ENCODE peak calls at places on chromosomes 11 and 22, in eight cellular contexts. T is stomach, N is SK-N-SH, P is transverse colon, X is A549, K is tibial nerve, U is sigmoid colon, G is suprapubic skin. R is an unnamed sample.
A peak's percentile ranks its signal among the peaks of the same experiment; 100 is the strongest.

GRCh38 chr22:40593460-40594273 is 42.9 kb downstream of the MRTFA start:
- DNase-seq in T (no peak), N (peak; percentile 25), P (no peak), X (no peak), K (no peak), U (no peak), G (no peak), R (peak; percentile 25)

GRCh38 chr11:128582496-128583366 is 4.6 kb downstream of the ETS1 start:
- DNase-seq in T (no peak), N (no peak), P (no peak), X (peak; percentile 39), K (no peak), U (peak; percentile 59), G (no peak), R (no peak)

GRCh38 chr22:20035375-20036084 is 14.6 kb downstream of the TANGO2 start:
- DNase-seq in T (no peak), N (no peak), P (no peak), X (no peak), K (no peak), U (no peak), G (no peak), R (no peak)

GRCh38 chr11:26297179-26297970 is 34.6 kb upstream of the ANO3 start:
- DNase-seq in T (no peak), N (peak; percentile 49), P (no peak), X (peak; percentile 77), K (peak; percentile 70), U (no peak), G (no peak), R (peak; percentile 58)

GRCh38 chr11:33222052-33222451 is 35.1 kb upstream of the HIPK3 start:
- DNase-seq in T (no peak), N (no peak), P (no peak), X (no peak), K (no peak), U (no peak), G (no peak), R (no peak)

GRCh38 chr11:75781296-75781695 is 12.7 kb downstream of the DGAT2 start:
- DNase-seq in T (no peak), N (no peak), P (no peak), X (no peak), K (no peak), U (no peak), G (no peak), R (no peak)

GRCh38 chr11:1837171-1838076 is 1.4 kb upstream of the TNNI2 start:
- DNase-seq in T (peak; percentile 62), N (peak; percentile 97), P (peak; percentile 76), X (peak; percentile 59), K (peak; percentile 40), U (peak; percentile 82), G (no peak), R (peak; percentile 45)

GRCh38 chr11:80297808-80298460 is 857.1 kb upstream of the TENM4 start:
- DNase-seq in T (no peak), N (no peak), P (no peak), X (peak; percentile 13), K (no peak), U (no peak), G (no peak), R (no peak)

GRCh38 chr22:38023045-38023444 is 34.2 kb upstream of the PICK1 start:
- DNase-seq in T (no peak), N (no peak), P (no peak), X (no peak), K (no peak), U (no peak), G (no peak), R (no peak)

GRCh38 chr11:92300871-92301270 is 76.3 kb downstream of the FAT3 start:
- DNase-seq in T (no peak), N (no peak), P (no peak), X (no peak), K (no peak), U (no peak), G (no peak), R (no peak)

GRCh38 chr11:92298238-92298565 is 73.6 kb downstream of the FAT3 start:
- DNase-seq in T (no peak), N (no peak), P (no peak), X (no peak), K (no peak), U (no peak), G (no peak), R (no peak)

GRCh38 chr11:92297551-92298237 is 73.1 kb downstream of the FAT3 start:
- DNase-seq in T (no peak), N (no peak), P (no peak), X (no peak), K (no peak), U (no peak), G (no peak), R (no peak)

GRCh38 chr11:92296138-92296515 is 71.5 kb downstream of the FAT3 start:
- DNase-seq in T (no peak), N (no peak), P (no peak), X (peak; percentile 24), K (no peak), U (no peak), G (no peak), R (no peak)

DNA sequence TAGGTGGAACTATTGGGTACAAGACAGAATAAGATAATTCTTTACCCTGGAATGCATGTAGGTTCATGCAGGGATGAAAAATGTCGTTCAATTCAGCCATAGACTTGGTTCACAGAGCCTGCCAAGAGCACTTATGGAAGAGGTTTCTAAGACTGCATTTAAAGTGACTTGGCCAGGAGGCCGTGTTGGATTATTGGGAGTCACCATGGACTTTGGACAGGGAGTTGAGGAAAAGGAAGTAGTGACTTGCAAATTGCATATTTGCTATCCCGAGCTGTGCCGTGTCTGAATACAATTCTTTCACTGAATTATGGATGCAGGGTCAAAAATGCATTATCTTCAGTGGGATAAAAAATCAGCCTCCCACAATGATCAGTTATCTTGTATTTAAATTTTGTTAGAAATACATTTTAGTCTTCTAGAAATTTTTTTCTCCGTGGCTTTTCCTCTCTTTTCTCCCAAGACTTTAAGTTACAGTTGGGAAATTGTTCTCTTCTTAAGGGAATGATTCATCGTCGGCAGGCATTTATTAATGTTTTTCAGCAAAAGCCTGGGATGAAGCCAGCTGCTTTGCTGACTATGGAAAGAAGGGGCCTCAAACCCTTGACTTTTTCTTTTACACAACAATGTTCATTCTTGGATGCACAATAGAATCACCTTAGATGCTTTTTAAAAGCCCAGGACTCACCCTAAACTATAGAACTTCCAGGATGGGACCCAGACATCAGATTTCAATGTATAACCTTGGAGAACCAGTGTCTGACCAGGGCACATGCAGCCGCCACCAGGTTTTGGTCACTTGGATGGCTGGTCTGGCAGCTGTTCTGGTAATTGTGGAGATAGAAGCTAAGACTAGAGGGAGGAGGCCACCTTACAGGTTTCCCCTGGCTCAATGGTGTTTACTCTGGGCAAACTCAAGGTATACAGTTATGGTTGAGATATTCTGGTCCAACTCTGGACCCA is 70.8 kb downstream of the FAT3 start:
- DNase-seq in T (peak; percentile 35), N (no peak), P (peak; percentile 58), X (peak; percentile 86), K (no peak), U (no peak), G (no peak), R (no peak)
- TF ChIP-seq EP300 in T (no peak), N (no peak), P (no peak), X (no peak), K (no peak), U (no peak), G (no peak), R (no peak)

GRCh38 chr11:64546600-64546999 is 44.4 kb upstream of the SLC22A12 start:
- DNase-seq in T (no peak), N (no peak), P (no peak), X (no peak), K (no peak), U (peak; percentile 17), G (no peak), R (no peak)
- TF ChIP-seq EP300 in T (no peak), N (no peak), P (no peak), X (no peak), K (no peak), U (no peak), G (no peak), R (no peak)

DNA sequence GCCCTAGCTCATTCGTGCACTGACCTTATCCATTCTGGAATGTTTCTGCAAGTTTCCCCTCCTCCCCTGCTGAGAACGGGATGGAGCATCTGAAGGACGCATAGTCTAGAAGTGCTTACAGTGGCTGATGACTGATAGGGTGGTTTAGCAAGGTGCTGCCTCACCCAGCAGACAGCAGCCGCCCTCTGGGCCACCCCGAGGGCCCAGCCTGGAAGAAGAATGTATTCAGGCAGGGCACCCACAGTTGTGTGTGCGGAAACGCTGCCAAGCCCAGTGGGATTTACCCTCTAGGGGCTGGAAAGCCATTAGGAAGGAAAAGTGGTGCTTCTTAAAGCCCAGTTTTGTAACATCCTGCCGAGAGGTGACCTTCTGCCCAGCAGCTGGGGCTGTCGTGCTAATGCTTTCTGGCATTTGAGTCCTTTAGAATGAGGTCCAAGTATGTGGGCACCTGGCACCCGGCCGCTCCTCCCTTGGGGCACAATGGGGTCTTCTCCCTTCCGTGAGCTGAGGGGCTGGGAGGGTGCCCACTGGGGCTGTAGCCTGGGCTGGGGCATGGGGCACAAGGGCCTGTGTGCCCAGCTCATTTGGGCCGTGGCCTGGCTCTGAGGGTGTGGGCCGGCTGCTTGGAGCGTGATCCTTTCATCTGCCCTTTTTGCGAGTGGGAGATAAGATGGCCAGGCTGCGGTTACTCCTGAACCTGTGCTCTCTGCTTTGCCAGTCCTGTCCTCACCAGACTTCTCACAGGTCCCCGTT is 14.4 kb downstream of the FBLN1 start:
- DNase-seq in T (no peak), N (no peak), P (no peak), X (peak; percentile 16), K (no peak), U (no peak), G (no peak), R (no peak)
- TF ChIP-seq EP300 in T (no peak), N (no peak), P (no peak), X (no peak), K (no peak), U (no peak), G (no peak), R (no peak)

GRCh38 chr22:24095816-24096215 is 84.7 kb downstream of the CABIN1 start:
- DNase-seq in T (no peak), N (no peak), P (no peak), X (no peak), K (no peak), U (peak; percentile 45), G (peak; percentile 21), R (no peak)

GRCh38 chr22:24094966-24095365 is 83.9 kb downstream of the CABIN1 start:
- DNase-seq in T (no peak), N (no peak), P (no peak), X (no peak), K (no peak), U (peak; percentile 54), G (peak; percentile 27), R (no peak)

GRCh38 chr22:24099661-24100060 is 81.6 kb upstream of the SUSD2 start:
- DNase-seq in T (peak; percentile 32), N (no peak), P (no peak), X (no peak), K (no peak), U (peak; percentile 38), G (peak; percentile 37), R (no peak)

GRCh38 chr22:24096401-24097115 is 84.7 kb upstream of the SUSD2 start:
- DNase-seq in T (no peak), N (no peak), P (no peak), X (no peak), K (no peak), U (peak; percentile 49), G (peak; percentile 47), R (no peak)

DNA sequence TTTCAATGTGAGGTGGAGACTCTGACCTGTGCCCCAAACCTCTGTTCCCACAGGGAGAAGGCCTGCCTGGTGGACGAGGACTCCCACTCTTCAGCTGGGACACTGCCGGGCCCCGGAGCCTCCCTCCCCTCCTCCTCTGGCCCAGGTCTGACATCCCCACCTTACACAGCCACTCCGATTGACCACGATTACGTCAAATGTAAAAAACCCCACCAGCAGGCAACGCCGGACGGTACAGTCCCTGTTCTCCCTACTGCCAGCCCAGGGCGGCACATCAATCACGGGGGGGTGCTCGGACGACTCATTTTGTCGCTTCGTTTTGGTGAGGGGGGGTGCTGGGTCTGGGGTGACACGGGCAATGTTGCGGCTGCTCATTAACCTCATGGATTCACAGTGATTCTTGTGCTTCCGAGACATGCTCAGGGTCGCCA is 83.3 kb upstream of the SUSD2 start:
- DNase-seq in T (no peak), N (no peak), P (no peak), X (no peak), K (no peak), U (peak; percentile 48), G (peak; percentile 40), R (no peak)
- TF ChIP-seq EP300 in T (no peak), N (no peak), P (no peak), X (no peak), K (no peak), U (no peak), G (no peak), R (no peak)

R was measured in HepG2.